ENCODE peak calls at places on chromosomes 5 and 9, in nine cellular contexts. B is Right ventricle myocardium superior; S is GM23248; T is RWPE1; P is activated CD8-positive, alpha-beta memory T cell treated with anti-CD3 and anti-CD28 coated beads, Interleukin-2, amount 10 ng/mL, durations not matched to agents 7 days and 5 days; V is T follicular helper cell; E is LoVo; H is stimulated activated CD4-positive, alpha-beta T cell treated with anti-CD3 and anti-CD28 coated beads, Interleukin-2, amount 100 ng/mL, for 24 hours; U is sciatic nerve. K is an unnamed sample.

GRCh38 chr5:162657076-162657475 is 589.5 kb downstream of the GABRG2 start:
- DNase-seq in B (no peak), S (no peak), T (no peak), P (no peak), V (no peak), E (no peak), H (no peak), U (no peak), K (no peak)

GRCh38 chr9:81613002-81613750 is 76.2 kb downstream of the TLE1 start:
- DNase-seq in B (peak), S (peak), T (no peak), P (no peak), V (no peak), E (no peak), H (no peak), U (peak), K (no peak)

GRCh38 chr5:119343766-119344165 is 12.1 kb upstream of the TNFAIP8 start:
- DNase-seq in B (no peak), S (no peak), T (no peak), P (peak), V (no peak), E (no peak), H (peak), U (no peak), K (no peak)

GRCh38 chr9:35859310-35859994 is 10.7 kb downstream of the OR13J1 start:
- DNase-seq in B (peak), S (peak), T (no peak), P (peak), V (no peak), E (no peak), H (no peak), U (peak), K (no peak)

GRCh38 chr5:62143268-62144229 is 162.5 kb upstream of the KIF2A start:
- DNase-seq in B (no peak), S (peak), T (peak), P (no peak), V (no peak), E (peak), H (no peak), U (no peak), K (no peak)

GRCh38 chr5:96752341-96753016 is 55.3 kb downstream of the ERAP1 start:
- DNase-seq in B (no peak), S (peak), T (peak), P (no peak), V (no peak), E (peak), H (no peak), U (no peak), K (no peak)

GRCh38 chr5:134769206-134769605 is 10.6 kb downstream of the DDX46 start:
- DNase-seq in B (no peak), S (peak), T (no peak), P (no peak), V (no peak), E (no peak), H (no peak), U (no peak), K (no peak)

GRCh38 chr9:117300686-117301085 is 114.2 kb downstream of the ASTN2 start:
- DNase-seq in B (no peak), S (no peak), T (no peak), P (no peak), V (no peak), E (no peak), H (no peak), U (no peak), K (no peak)

GRCh38 chr9:128882677-128883590 is 1.0 kb downstream of the LRRC8A start:
- DNase-seq in B (no peak), S (peak), T (peak), P (peak), V (no peak), E (no peak), H (peak), U (no peak), K (no peak)

GRCh38 chr5:58239075-58239474 is 220.8 kb downstream of the PLK2 start:
- DNase-seq in B (no peak), S (no peak), T (no peak), P (no peak), V (no peak), E (no peak), H (no peak), U (no peak), K (no peak)

GRCh38 chr9:77013186-77013931 is 6.1 kb upstream of the FOXB2 start:
- DNase-seq in B (no peak), S (no peak), T (no peak), P (no peak), V (no peak), E (no peak), H (no peak), U (no peak), K (no peak)

GRCh38 chr5:67012241-67012640 is 184.4 kb downstream of the CD180 start:
- DNase-seq in B (no peak), S (peak), T (peak), P (no peak), V (no peak), E (peak), H (peak), U (no peak), K (peak)

GRCh38 chr9:129583308-129584038 is 37.4 kb downstream of the C9orf50 start:
- DNase-seq in B (no peak), S (peak), T (no peak), P (no peak), V (no peak), E (no peak), H (no peak), U (no peak), K (no peak)

GRCh38 chr5:55407059-55407684 is 99.4 kb downstream of the MTREX start:
- DNase-seq in B (no peak), S (peak), T (peak), P (no peak), V (no peak), E (peak), H (no peak), U (no peak), K (no peak)

GRCh38 chr5:77635617-77636422 is 2.7 kb downstream of the OTP start:
- DNase-seq in B (no peak), S (no peak), T (peak), P (no peak), V (no peak), E (no peak), H (no peak), U (no peak), K (no peak)

GRCh38 chr9:97220894-97221477 is 86.5 kb upstream of the CCDC180 start:
- DNase-seq in B (peak), S (no peak), T (no peak), P (no peak), V (no peak), E (no peak), H (no peak), U (no peak), K (no peak)

GRCh38 chr5:32869216-32869615 is 158.1 kb downstream of the NPR3 start:
- DNase-seq in B (no peak), S (peak), T (no peak), P (no peak), V (no peak), E (no peak), H (no peak), U (no peak), K (no peak)

GRCh38 chr5:164663223-164663989 is 1158.0 kb downstream of the MAT2B start:
- DNase-seq in B (no peak), S (no peak), T (peak), P (no peak), V (no peak), E (no peak), H (no peak), U (no peak), K (no peak)

GRCh38 chr9:121483049-121483448 is 16.6 kb downstream of the GGTA1 start:
- DNase-seq in B (no peak), S (no peak), T (no peak), P (no peak), V (no peak), E (no peak), H (no peak), U (no peak), K (no peak)

GRCh38 chr9:107282759-107283620 is at the start of gene RAD23B:
- DNase-seq in B (peak), S (peak), T (peak), P (peak), V (peak), E (peak), H (peak), U (peak), K (peak)

GRCh38 chr5:13695076-13695712 is 249.3 kb downstream of the DNAH5 start:
- DNase-seq in B (no peak), S (peak), T (no peak), P (no peak), V (no peak), E (no peak), H (no peak), U (no peak), K (no peak)

GRCh38 chr9:105656131-105656921 is 5.9 kb upstream of the TAL2 start:
- DNase-seq in B (peak), S (peak), T (peak), P (no peak), V (no peak), E (peak), H (peak), U (no peak), K (no peak)

GRCh38 chr9:98057095-98057799 is 715 bp downstream of the NANS start:
- DNase-seq in B (no peak), S (peak), T (no peak), P (peak), V (no peak), E (no peak), H (no peak), U (no peak), K (no peak)

GRCh38 chr9:72442212-72442607 is 77.2 kb upstream of the ZFAND5 start:
- DNase-seq in B (no peak), S (peak), T (peak), P (no peak), V (no peak), E (peak), H (no peak), U (no peak), K (peak)

GRCh38 chr5:137751869-137752491 is 2.2 kb downstream of the HNRNPA0 start:
- DNase-seq in B (no peak), S (peak), T (no peak), P (no peak), V (no peak), E (peak), H (no peak), U (no peak), K (no peak)

GRCh38 chr9:95127249-95128176 is 190.0 kb downstream of the FANCC start:
- DNase-seq in B (peak), S (peak), T (peak), P (peak), V (peak), E (peak), H (peak), U (peak), K (no peak)

GRCh38 chr9:129197978-129198736 is 20.1 kb upstream of the IER5L start:
- DNase-seq in B (peak), S (peak), T (no peak), P (no peak), V (no peak), E (no peak), H (no peak), U (peak), K (no peak)

GRCh38 chr9:128819716-128820664 is 1.7 kb downstream of the ENDOG start:
- DNase-seq in B (peak), S (peak), T (no peak), P (no peak), V (no peak), E (no peak), H (no peak), U (no peak), K (no peak)

GRCh38 chr5:150734579-150735384 is 24.0 kb downstream of the DCTN4 start:
- DNase-seq in B (peak), S (no peak), T (no peak), P (peak), V (no peak), E (no peak), H (peak), U (peak), K (no peak)

K was measured in epithelial cell of prostate.